ENCODE peak calls at places on chromosomes 6 and 20, in six cellular contexts. D is stomach, H is RWPE2, J is spleen, V is hepatocyte, M is lung. C is an unnamed sample. For H3K4me1 and H3K27me3, the result is how much of the 10 kb centered on the place peaks cover.

GRCh38 chr6:160973311-160973710 is 18.3 kb upstream of the MAP3K4 start:
- DNase-seq in D (no peak), H (no peak), J (no peak), V (peak), M (no peak), C (no peak)

GRCh38 chr20:57672164-57672563 is 37.7 kb downstream of the PMEPA1 start:
- DNase-seq in D (no peak), H (no peak), J (peak), V (no peak), M (peak), C (peak)

GRCh38 chr20:35561671-35562070 is 19.8 kb downstream of the ERGIC3 start:
- DNase-seq in D (no peak), H (no peak), J (no peak), V (no peak), M (no peak), C (no peak)

GRCh38 chr20:16158090-16158975 is 414.9 kb downstream of the KIF16B start:
- DNase-seq in D (no peak), H (no peak), J (peak), V (no peak), M (no peak), C (no peak)

GRCh38 chr6:131949615-131949908 is 1.6 kb downstream of the CCN2 start:
- DNase-seq in D (no peak), H (no peak), J (no peak), V (no peak), M (no peak), C (no peak)

GRCh38 chr6:110875548-110876169 is 1.1 kb downstream of the AMD1 start:
- DNase-seq in D (peak), H (peak), J (peak), V (peak), M (peak), C (peak)

GRCh38 chr20:611047-611842 is 1.1 kb upstream of the TCF15 start:
- DNase-seq in D (no peak), H (no peak), J (no peak), V (no peak), M (no peak), C (no peak)

GRCh38 chr20:60232380-60232779 is 274.2 kb downstream of the CDH26 start:
- DNase-seq in D (no peak), H (no peak), J (no peak), V (no peak), M (no peak), C (no peak)

GRCh38 chr6:76230711-76231110 is 158.2 kb upstream of the IMPG1 start:
- DNase-seq in D (no peak), H (no peak), J (no peak), V (peak), M (no peak), C (no peak)

GRCh38 chr20:38534756-38535155 is 46.2 kb upstream of the ADIG start:
- DNase-seq in D (no peak), H (no peak), J (no peak), V (no peak), M (no peak), C (no peak)

GRCh38 chr6:42929928-42930360 is 664 bp downstream of the CNPY3 start:
- DNase-seq in D (peak), H (no peak), J (peak), V (peak), M (peak), C (no peak)

GRCh38 chr6:158004696-158005095 is 23.0 kb downstream of the SYNJ2 start:
- DNase-seq in D (no peak), H (peak), J (peak), V (no peak), M (no peak), C (no peak)

GRCh38 chr20:48094944-48095343 is 309.7 kb upstream of the SULF2 start:
- DNase-seq in D (no peak), H (no peak), J (no peak), V (no peak), M (no peak), C (no peak)

GRCh38 chr6:16292942-16293341 is 54.6 kb downstream of the GMPR start:
- DNase-seq in D (no peak), H (no peak), J (no peak), V (no peak), M (no peak), C (no peak)

GRCh38 chr6:127554435-127555006 is 22.5 kb upstream of the C6orf58 start:
- DNase-seq in D (peak), H (no peak), J (no peak), V (peak), M (no peak), C (no peak)

GRCh38 chr6:55636406-55637102 is 57.6 kb upstream of the HMGCLL1 start:
- DNase-seq in D (no peak), H (no peak), J (no peak), V (peak), M (no peak), C (no peak)

GRCh38 chr20:62354811-62355341 is 12.2 kb downstream of the LAMA5 start:
- DNase-seq in D (no peak), H (peak), J (no peak), V (no peak), M (no peak), C (no peak)

GRCh38 chr6:98525860-98526259 is 308.5 kb upstream of the POU3F2 start:
- DNase-seq in D (no peak), H (no peak), J (no peak), V (no peak), M (no peak), C (no peak)

GRCh38 chr6:108408453-108408852 is 113.6 kb downstream of the AFG1L start:
- DNase-seq in D (no peak), H (no peak), J (no peak), V (peak), M (no peak), C (no peak)

GRCh38 chr6:140201787-140202458 is 827.5 kb upstream of the CITED2 start:
- DNase-seq in D (no peak), H (no peak), J (no peak), V (no peak), M (no peak), C (no peak)

GRCh38 chr20:49593441-49594142 is 25.7 kb upstream of the PTGIS start:
- DNase-seq in D (no peak), H (no peak), J (no peak), V (no peak), M (no peak), C (no peak)

GRCh38 chr20:24451992-24452391 is 17.4 kb upstream of the SYNDIG1 start:
- DNase-seq in D (no peak), H (no peak), J (no peak), V (no peak), M (no peak), C (no peak)

GRCh38 chr20:61042501-61043385 is 209.3 kb upstream of the CDH4 start:
- DNase-seq in D (no peak), H (peak), J (no peak), V (no peak), M (no peak), C (no peak)

GRCh38 chr6:44224154-44224977 is 971 bp downstream of the SLC29A1 start:
- DNase-seq in D (no peak), H (no peak), J (peak), V (no peak), M (no peak), C (no peak)

GRCh38 chr6:3777695-3778461 is 26.4 kb upstream of the PXDC1 start:
- DNase-seq in D (no peak), H (no peak), J (no peak), V (no peak), M (no peak), C (no peak)

GRCh38 chr6:35453236-35453635 is 1.1 kb downstream of the FANCE start:
- DNase-seq in D (no peak), H (no peak), J (no peak), V (no peak), M (no peak), C (no peak)

GRCh38 chr20:34262488-34263288 is 21.5 kb downstream of the ASIP start:
- DNase-seq in D (peak), H (no peak), J (no peak), V (peak), M (no peak), C (peak)

GRCh38 chr20:36786246-36786645 is 12.7 kb upstream of the DSN1 start:
- DNase-seq in D (no peak), H (no peak), J (no peak), V (no peak), M (no peak), C (no peak)

GRCh38 chr20:15596220-15596875 is 976.9 kb downstream of the KIF16B start:
- DNase-seq in D (no peak), H (no peak), J (no peak), V (no peak), M (peak), C (no peak)

GRCh38 chr6:1535295-1535694 is 74.4 kb upstream of the FOXC1 start:
- DNase-seq in D (no peak), H (no peak), J (no peak), V (no peak), M (no peak), C (no peak)

GRCh38 chr20:8787090-8787489 is 281.8 kb upstream of the PLCB4 start:
- DNase-seq in D (no peak), H (no peak), J (no peak), V (no peak), M (no peak), C (no peak)

GRCh38 chr6:148573922-148574321 is 172.9 kb upstream of the UST start:
- DNase-seq in D (no peak), H (no peak), J (no peak), V (no peak), M (no peak), C (no peak)

GRCh38 chr6:121999458-122000065 is 399.9 kb upstream of the HSF2 start:
- DNase-seq in D (no peak), H (no peak), J (no peak), V (no peak), M (no peak), C (no peak)

GRCh38 chr6:52301326-52301725 is 16.8 kb upstream of the MCM3 start:
- DNase-seq in D (no peak), H (no peak), J (no peak), V (no peak), M (no peak), C (no peak)

GRCh38 chr6:84346372-84346771 is 118.9 kb upstream of the CEP162 start:
- DNase-seq in D (no peak), H (no peak), J (no peak), V (no peak), M (no peak), C (no peak)
- TF ChIP-seq CTCF in D (no peak), H (peak), J (no peak), V (peak), M (no peak), C (no peak)

DNA sequence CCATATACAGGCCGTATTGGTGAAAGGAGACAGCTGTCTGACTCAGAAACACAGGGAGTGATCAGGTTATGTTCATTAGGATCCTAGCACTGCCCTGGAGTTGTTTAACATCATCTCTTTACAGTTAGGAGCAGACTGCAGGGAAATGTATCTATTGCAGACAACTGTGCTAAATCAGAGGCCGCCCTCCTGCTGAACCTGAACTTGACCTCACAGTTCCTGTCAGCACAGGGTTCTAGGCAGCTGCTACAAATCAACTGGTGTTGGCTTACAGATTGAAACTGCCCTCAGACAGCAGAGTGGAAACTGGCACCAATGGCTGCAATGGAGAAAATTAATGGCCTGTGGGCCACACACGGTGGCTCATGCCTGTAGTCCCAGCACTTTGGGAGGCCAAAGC is 3.7 kb upstream of the RPP40 start:
- DNase-seq in D (no peak), H (no peak), J (no peak), V (no peak), M (peak), C (no peak)
- H3K4me1 ChIP-seq in D (under half), H (under half), J (under half), V (under half), M (under half), C (under half)

GRCh38 chr6:37617073-37617472 is 80.6 kb downstream of the MDGA1 start:
- DNase-seq in D (no peak), H (no peak), J (no peak), V (no peak), M (no peak), C (no peak)
- H3K27me3 ChIP-seq in D (half or more), H (under half), J (under half), V (under half), M (under half), C (under half)

GRCh38 chr6:109869398-109870165 is 108.5 kb upstream of the GPR6 start:
- DNase-seq in D (no peak), H (no peak), J (no peak), V (peak), M (no peak), C (peak)

GRCh38 chr6:109867009-109867969 is 110.8 kb upstream of the GPR6 start:
- DNase-seq in D (peak), H (no peak), J (no peak), V (peak), M (no peak), C (peak)

GRCh38 chr6:109864050-109864449 is 114.1 kb upstream of the GPR6 start:
- DNase-seq in D (no peak), H (no peak), J (no peak), V (no peak), M (no peak), C (no peak)

GRCh38 chr6:109867970-109868358 is 110.1 kb upstream of the GPR6 start:
- DNase-seq in D (no peak), H (no peak), J (no peak), V (peak), M (no peak), C (peak)

GRCh38 chr6:109865968-109866367 is 112.1 kb upstream of the GPR6 start:
- DNase-seq in D (no peak), H (no peak), J (no peak), V (no peak), M (no peak), C (no peak)
- TF ChIP-seq CTCF in D (no peak), H (no peak), J (no peak), V (no peak), M (no peak), C (no peak)

C was measured in testis.